ENCODE peak calls at places on chromosomes 2 and 18, in eight cellular contexts. P is GM04504, L is posterior cingulate gyrus, D is EL, E is ureter, K is Right ventricle myocardium superior, Z is foreskin melanocyte, J is SW480. Y is an unnamed sample.

GRCh38 chr18:58345875-58346274 is 283.0 kb downstream of the ALPK2 start:
- DNase-seq in P (no peak), L (no peak), D (no peak), E (no peak), K (no peak), Z (peak), J (no peak), Y (no peak)

GRCh38 chr2:113872201-113872600 is 17.7 kb upstream of the ACTR3 start:
- DNase-seq in P (no peak), L (no peak), D (peak), E (no peak), K (no peak), Z (no peak), J (no peak), Y (no peak)

GRCh38 chr2:181788883-181789555 is 102.5 kb upstream of the ITPRID2 start:
- DNase-seq in P (no peak), L (no peak), D (peak), E (no peak), K (no peak), Z (no peak), J (no peak), Y (no peak)

GRCh38 chr2:10584843-10585475 is 104.8 kb downstream of the NOL10 start:
- DNase-seq in P (peak), L (no peak), D (peak), E (no peak), K (no peak), Z (peak), J (no peak), Y (peak)

GRCh38 chr2:21118302-21118920 is 5.4 kb upstream of the TDRD15 start:
- DNase-seq in P (no peak), L (peak), D (peak), E (no peak), K (no peak), Z (peak), J (peak), Y (no peak)

GRCh38 chr2:174078275-174078674 is 113.1 kb upstream of the SP3 start:
- DNase-seq in P (no peak), L (no peak), D (no peak), E (no peak), K (no peak), Z (no peak), J (no peak), Y (no peak)

GRCh38 chr2:74498500-74499268 is 719 bp downstream of the LBX2 start:
- DNase-seq in P (no peak), L (no peak), D (peak), E (no peak), K (no peak), Z (no peak), J (peak), Y (no peak)

GRCh38 chr18:80009661-80010550 is 21.5 kb upstream of the TXNL4A start:
- DNase-seq in P (peak), L (peak), D (peak), E (peak), K (peak), Z (no peak), J (no peak), Y (no peak)

GRCh38 chr18:34592961-34593382 is 117.1 kb upstream of the DTNA start:
- DNase-seq in P (peak), L (peak), D (peak), E (no peak), K (peak), Z (peak), J (peak), Y (peak)

GRCh38 chr18:56921888-56922480 is 224.9 kb upstream of the BOD1L2 start:
- DNase-seq in P (no peak), L (no peak), D (no peak), E (no peak), K (no peak), Z (no peak), J (no peak), Y (no peak)

GRCh38 chr2:27089111-27089954 is 2.8 kb downstream of the KHK start:
- DNase-seq in P (no peak), L (no peak), D (no peak), E (no peak), K (no peak), Z (no peak), J (no peak), Y (no peak)

GRCh38 chr2:174026122-174026845 is 61.1 kb upstream of the SP3 start:
- DNase-seq in P (no peak), L (no peak), D (peak), E (peak), K (no peak), Z (no peak), J (no peak), Y (no peak)

GRCh38 chr2:152466041-152466440 is 131.1 kb downstream of the FMNL2 start:
- DNase-seq in P (no peak), L (no peak), D (peak), E (peak), K (no peak), Z (no peak), J (peak), Y (no peak)

GRCh38 chr2:16635796-16636699 is 29.6 kb downstream of the CYRIA start:
- DNase-seq in P (no peak), L (peak), D (no peak), E (no peak), K (no peak), Z (peak), J (no peak), Y (no peak)

Y was measured in brain pericyte.